ENCODE peak calls at places on chromosomes 4 and X, in eight cellular contexts. B is brain microvascular endothelial cell, R is WERI-Rb-1, W is IMR-90, N is tibial artery, Z is suprapubic skin, J is hepatocyte, Q is ovary. V is an unnamed sample.

GRCh38 chr4:177547985-177548384 is 105.7 kb upstream of the AGA start:
- DNase-seq in B (no peak), R (no peak), W (no peak), N (no peak), Z (no peak), J (no peak), Q (no peak), V (no peak)

GRCh38 chr4:185023471-185023870 is 5.2 kb downstream of the HELT start:
- DNase-seq in B (no peak), R (no peak), W (no peak), N (no peak), Z (no peak), J (no peak), Q (no peak), V (no peak)

GRCh38 chrX:31099536-31100090 is 27.8 kb upstream of the FTHL17 start:
- DNase-seq in B (no peak), R (no peak), W (no peak), N (no peak), Z (no peak), J (no peak), Q (no peak), V (no peak)

GRCh38 chr4:41181037-41181436 is 33.3 kb downstream of the APBB2 start:
- DNase-seq in B (no peak), R (no peak), W (no peak), N (no peak), Z (no peak), J (no peak), Q (no peak), V (no peak)

GRCh38 chr4:74365761-74366160 is 816 bp downstream of the EREG start:
- DNase-seq in B (no peak), R (no peak), W (no peak), N (no peak), Z (no peak), J (peak), Q (no peak), V (no peak)

GRCh38 chrX:1398431-1399340 is 6.8 kb upstream of the SLC25A6 start:
- DNase-seq in B (no peak), R (no peak), W (peak), N (peak), Z (no peak), J (no peak), Q (peak), V (no peak)

GRCh38 chrX:16748425-16748824 is 29.0 kb downstream of the SYAP1 start:
- DNase-seq in B (no peak), R (no peak), W (no peak), N (no peak), Z (no peak), J (no peak), Q (no peak), V (no peak)

GRCh38 chr4:70855464-70855863 is 15.8 kb upstream of the GRSF1 start:
- DNase-seq in B (peak), R (no peak), W (no peak), N (no peak), Z (no peak), J (no peak), Q (no peak), V (no peak)

GRCh38 chr4:43843501-43843900 is 605.1 kb downstream of the KCTD8 start:
- DNase-seq in B (peak), R (no peak), W (peak), N (no peak), Z (no peak), J (peak), Q (no peak), V (no peak)

GRCh38 chrX:55056820-55057690 is 17.8 kb upstream of the PAGE2B start:
- DNase-seq in B (peak), R (no peak), W (peak), N (no peak), Z (no peak), J (no peak), Q (no peak), V (no peak)

GRCh38 chr4:108130955-108131354 is 37.8 kb downstream of the LEF1 start:
- DNase-seq in B (no peak), R (peak), W (no peak), N (no peak), Z (no peak), J (no peak), Q (no peak), V (no peak)

GRCh38 chrX:20487227-20487626 is 220.5 kb upstream of the RPS6KA3 start:
- DNase-seq in B (peak), R (no peak), W (peak), N (no peak), Z (no peak), J (no peak), Q (no peak), V (no peak)

GRCh38 chr4:1113311-1114009 is at the start of gene RNF212:
- DNase-seq in B (no peak), R (no peak), W (no peak), N (no peak), Z (no peak), J (peak), Q (peak), V (no peak)

GRCh38 chr4:169103966-169104412 is 93.9 kb upstream of the CBR4 start:
- DNase-seq in B (no peak), R (no peak), W (no peak), N (no peak), Z (no peak), J (no peak), Q (no peak), V (no peak)

GRCh38 chrX:118523920-118524319 is 28.3 kb downstream of the DOCK11 start:
- DNase-seq in B (no peak), R (no peak), W (no peak), N (no peak), Z (no peak), J (no peak), Q (no peak), V (no peak)

GRCh38 chrX:70439016-70439415 is 5.6 kb upstream of the DLG3 start:
- DNase-seq in B (no peak), R (no peak), W (no peak), N (no peak), Z (no peak), J (no peak), Q (no peak), V (no peak)

GRCh38 chr4:92254767-92255442 is 48.9 kb upstream of the GRID2 start:
- DNase-seq in B (no peak), R (no peak), W (no peak), N (no peak), Z (no peak), J (no peak), Q (no peak), V (no peak)

GRCh38 chrX:51461053-51462050 is 35.0 kb downstream of the NUDT11 start:
- DNase-seq in B (peak), R (no peak), W (peak), N (no peak), Z (no peak), J (peak), Q (no peak), V (no peak)

GRCh38 chr4:17981063-17981462 is 40.5 kb downstream of the LCORL start:
- DNase-seq in B (no peak), R (no peak), W (peak), N (no peak), Z (no peak), J (no peak), Q (no peak), V (no peak)

GRCh38 chr4:18103876-18104275 is 82.3 kb upstream of the LCORL start:
- DNase-seq in B (no peak), R (no peak), W (no peak), N (no peak), Z (no peak), J (no peak), Q (no peak), V (no peak)

GRCh38 chr4:127224556-127224955 is 408.2 kb upstream of the INTU start:
- DNase-seq in B (no peak), R (peak), W (no peak), N (no peak), Z (no peak), J (no peak), Q (no peak), V (no peak)

GRCh38 chrX:109854096-109854495 is 121.0 kb upstream of the ACSL4 start:
- DNase-seq in B (no peak), R (no peak), W (no peak), N (no peak), Z (no peak), J (no peak), Q (no peak), V (no peak)

GRCh38 chr4:8601556-8601955 is 9.0 kb downstream of the CPZ start:
- DNase-seq in B (no peak), R (no peak), W (no peak), N (no peak), Z (no peak), J (no peak), Q (no peak), V (no peak)

GRCh38 chr4:31007858-31008257 is 287.7 kb downstream of the PCDH7 start:
- DNase-seq in B (no peak), R (no peak), W (no peak), N (no peak), Z (no peak), J (no peak), Q (no peak), V (no peak)

GRCh38 chr4:152045781-152046571 is 285.2 kb upstream of the GATB start:
- DNase-seq in B (no peak), R (peak), W (no peak), N (no peak), Z (no peak), J (peak), Q (peak), V (no peak)

GRCh38 chr4:152996101-152996500 is 60.0 kb downstream of the FHDC1 start:
- DNase-seq in B (no peak), R (no peak), W (no peak), N (no peak), Z (no peak), J (no peak), Q (no peak), V (peak)

GRCh38 chrX:67614006-67614405 is 70.2 kb downstream of the AR start:
- DNase-seq in B (peak), R (no peak), W (no peak), N (no peak), Z (no peak), J (no peak), Q (no peak), V (no peak)

GRCh38 chrX:97030463-97030862 is 146.8 kb downstream of the RPA4 start:
- DNase-seq in B (no peak), R (no peak), W (no peak), N (no peak), Z (no peak), J (no peak), Q (no peak), V (no peak)

GRCh38 chr4:63618883-63619573 is 790.2 kb downstream of the TECRL start:
- DNase-seq in B (no peak), R (no peak), W (no peak), N (no peak), Z (no peak), J (no peak), Q (no peak), V (no peak)

GRCh38 chrX:97842468-97843199 is 958.9 kb downstream of the RPA4 start:
- DNase-seq in B (no peak), R (no peak), W (no peak), N (no peak), Z (no peak), J (no peak), Q (no peak), V (no peak)

GRCh38 chr4:155953151-155954117 is at the start of gene CTSO:
- DNase-seq in B (peak), R (peak), W (peak), N (peak), Z (peak), J (peak), Q (peak), V (peak)

GRCh38 chrX:137143864-137144263 is 110.1 kb upstream of the GPR101 start:
- DNase-seq in B (no peak), R (no peak), W (no peak), N (no peak), Z (no peak), J (no peak), Q (no peak), V (no peak)

GRCh38 chrX:151725338-151725614 is 9.3 kb upstream of the CNGA2 start:
- DNase-seq in B (no peak), R (no peak), W (no peak), N (no peak), Z (no peak), J (no peak), Q (no peak), V (no peak)

GRCh38 chr4:104344342-104344980 is 150.2 kb downstream of the CXXC4 start:
- DNase-seq in B (no peak), R (no peak), W (no peak), N (no peak), Z (no peak), J (no peak), Q (no peak), V (no peak)

GRCh38 chr4:73329300-73329699 is 70.7 kb upstream of the ANKRD17 start:
- DNase-seq in B (no peak), R (no peak), W (no peak), N (no peak), Z (no peak), J (no peak), Q (no peak), V (no peak)

GRCh38 chr4:101961144-101961543 is 170.6 kb downstream of the BANK1 start:
- DNase-seq in B (peak), R (no peak), W (no peak), N (no peak), Z (no peak), J (no peak), Q (no peak), V (no peak)

GRCh38 chr4:158172558-158173258 is at the start of gene GASK1B:
- DNase-seq in B (peak), R (peak), W (peak), N (no peak), Z (no peak), J (peak), Q (peak), V (no peak)

GRCh38 chr4:150970685-150971151 is 44.4 kb downstream of the LRBA start:
- DNase-seq in B (no peak), R (no peak), W (no peak), N (no peak), Z (no peak), J (no peak), Q (no peak), V (no peak)

GRCh38 chr4:168076989-168077725 is 15.2 kb upstream of the ANXA10 start:
- DNase-seq in B (peak), R (peak), W (peak), N (no peak), Z (no peak), J (peak), Q (peak), V (peak)

GRCh38 chr4:4989083-4989622 is 30.1 kb downstream of the CYTL1 start:
- DNase-seq in B (no peak), R (no peak), W (no peak), N (no peak), Z (no peak), J (no peak), Q (no peak), V (no peak)

GRCh38 chrX:49176421-49177326 is 5.0 kb downstream of the PLP2 start:
- DNase-seq in B (no peak), R (peak), W (no peak), N (no peak), Z (no peak), J (no peak), Q (no peak), V (no peak)
- H3K27ac ChIP-seq in B (no peak), R (peak), W (no peak), N (peak), Z (peak), J (no peak), Q (peak), V (no peak)

GRCh38 chr4:147590249-147590920 is 26.8 kb upstream of the TMEM184C start:
- DNase-seq in B (peak), R (peak), W (peak), N (no peak), Z (no peak), J (peak), Q (peak), V (no peak)
- H3K27ac ChIP-seq in B (peak), R (no peak), W (peak), N (peak), Z (no peak), J (no peak), Q (no peak), V (no peak)

GRCh38 chr4:140757220-140757607 is 1.0 kb upstream of the TBC1D9 start:
- DNase-seq in B (no peak), R (no peak), W (no peak), N (no peak), Z (no peak), J (no peak), Q (no peak), V (no peak)
- H3K27ac ChIP-seq in B (no peak), R (peak), W (no peak), N (peak), Z (peak), J (peak), Q (no peak), V (peak)

DNA sequence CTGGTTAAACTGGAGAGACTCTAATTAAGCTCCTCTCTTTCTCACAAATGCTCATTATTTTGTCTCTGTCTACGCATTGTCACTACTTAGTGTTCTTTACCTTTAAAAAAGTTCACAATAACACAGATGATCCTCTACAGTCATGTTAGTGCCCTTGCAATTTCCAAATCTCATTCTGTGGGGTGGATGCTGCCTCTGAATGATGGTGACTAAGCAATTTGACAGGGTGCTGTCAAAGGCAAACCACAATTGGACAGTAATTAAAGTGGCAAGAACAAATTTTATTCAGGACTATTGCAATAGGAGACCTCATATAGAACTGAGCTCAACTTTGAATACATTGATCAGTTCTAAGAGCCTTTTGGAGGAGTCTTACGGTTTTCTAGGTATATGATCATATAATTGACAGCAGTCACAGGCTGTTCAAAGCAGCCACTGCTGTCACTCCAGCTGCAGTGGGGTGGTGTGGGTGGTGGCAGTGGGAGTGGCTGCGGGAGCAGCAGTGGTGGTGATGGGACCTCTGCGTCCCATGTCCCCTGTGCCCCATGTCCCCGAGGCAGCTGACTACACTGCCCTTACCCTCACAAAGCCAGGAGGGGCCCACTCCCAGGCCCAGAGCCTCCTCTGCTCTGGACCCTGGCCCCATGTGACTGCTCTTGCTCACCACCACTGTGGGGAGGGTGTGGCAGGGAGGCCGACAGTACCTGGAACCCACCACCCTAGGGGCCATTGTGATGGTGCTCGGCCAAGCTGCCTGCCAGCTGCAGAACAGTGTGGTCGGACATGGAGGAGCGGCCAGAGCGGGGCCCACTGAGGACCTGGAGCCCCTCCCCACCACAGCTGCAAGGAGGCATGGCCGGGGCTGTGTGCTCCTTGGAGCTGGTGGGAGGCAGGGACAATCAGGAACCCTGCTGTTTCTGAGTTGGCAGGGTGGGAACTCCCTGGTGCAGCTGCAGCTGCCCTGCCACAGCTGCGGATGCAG is 30.4 kb upstream of the PAGE1 start:
- DNase-seq in B (no peak), R (no peak), W (no peak), N (no peak), Z (no peak), J (no peak), Q (no peak), V (no peak)
- H3K27ac ChIP-seq in B (no peak), R (no peak), W (no peak), N (no peak), Z (no peak), J (no peak), Q (no peak), V (no peak)

GRCh38 chr4:119627267-119628190 is 1.1 kb downstream of the PDE5A start:
- DNase-seq in B (peak), R (peak), W (peak), N (peak), Z (no peak), J (peak), Q (peak), V (peak)

GRCh38 chr4:119626943-119627266 is 1.7 kb downstream of the PDE5A start:
- DNase-seq in B (no peak), R (no peak), W (no peak), N (no peak), Z (no peak), J (no peak), Q (no peak), V (no peak)

GRCh38 chr4:119626420-119626819 is 2.2 kb downstream of the PDE5A start:
- DNase-seq in B (no peak), R (no peak), W (no peak), N (no peak), Z (no peak), J (no peak), Q (no peak), V (no peak)

GRCh38 chr4:119628281-119629141 is at the start of gene PDE5A:
- DNase-seq in B (peak), R (peak), W (peak), N (peak), Z (peak), J (peak), Q (peak), V (peak)

DNA sequence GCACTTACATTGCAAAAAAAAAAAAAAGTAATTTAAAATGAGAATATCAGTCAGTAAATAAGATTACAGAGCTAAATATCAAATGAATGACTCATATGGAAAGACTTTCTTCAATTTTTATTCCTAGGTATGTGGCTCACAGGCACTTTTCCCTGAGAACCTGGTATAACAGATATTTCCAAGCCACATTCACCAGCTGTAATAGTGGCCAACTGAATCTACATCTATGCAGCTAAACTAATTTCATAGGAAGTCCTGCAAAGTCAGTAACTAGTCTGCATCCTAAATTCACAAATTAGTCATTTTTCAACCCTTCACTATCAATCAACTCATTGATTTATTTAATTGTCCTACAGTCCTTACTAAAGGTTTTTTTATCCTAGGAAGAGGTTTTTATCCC is 5.6 kb downstream of the PDE5A start:
- DNase-seq in B (no peak), R (no peak), W (peak), N (no peak), Z (no peak), J (no peak), Q (no peak), V (no peak)
- H3K27ac ChIP-seq in B (no peak), R (no peak), W (peak), N (peak), Z (no peak), J (peak), Q (no peak), V (no peak)

DNA sequence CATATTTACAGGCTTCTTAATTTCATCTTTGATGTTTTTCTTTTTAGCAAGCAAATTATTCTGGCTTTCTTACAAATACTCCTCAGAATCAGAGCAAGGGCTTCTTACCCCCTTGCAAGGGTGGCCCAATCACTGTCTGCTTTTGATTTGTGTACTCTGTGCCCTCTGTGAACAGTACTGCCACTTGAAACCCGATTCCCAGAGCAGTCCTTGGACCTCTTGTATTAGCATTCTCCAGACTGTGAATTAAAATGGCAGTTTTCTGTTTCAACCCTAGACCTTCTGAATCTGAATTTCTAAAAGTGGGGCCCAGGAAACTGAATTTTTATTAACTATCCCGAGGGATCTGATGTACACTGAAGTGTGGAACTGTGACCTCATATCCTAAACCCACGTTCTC is 14.8 kb upstream of the FAM9C start:
- DNase-seq in B (no peak), R (no peak), W (no peak), N (no peak), Z (no peak), J (no peak), Q (no peak), V (no peak)
- H3K27ac ChIP-seq in B (peak), R (no peak), W (no peak), N (no peak), Z (no peak), J (peak), Q (no peak), V (no peak)

GRCh38 chrX:45187731-45188130 is 12.9 kb downstream of the DIPK2B start:
- DNase-seq in B (no peak), R (no peak), W (no peak), N (no peak), Z (no peak), J (no peak), Q (no peak), V (no peak)
- H3K27ac ChIP-seq in B (no peak), R (no peak), W (no peak), N (no peak), Z (no peak), J (no peak), Q (no peak), V (no peak)